ENCODE peak calls at places on chromosomes 13 and 19, in seven cellular contexts. I is NCI-H2029; C is Daoy; U is RWPE2; T is stimulated activated CD4-positive, alpha-beta T cell treated with anti-CD3 and anti-CD28 coated beads, Interleukin-1b, Interleukin-23, amount 100 ng/mL, for 24 hours; S is GM12892; X is T follicular helper cell. K is an unnamed sample.

GRCh38 chr19:46480409-46480808 is 9.0 kb upstream of the PNMA8A start:
- DNase-seq in T (no peak), X (no peak), S (no peak), I (no peak), C (no peak), U (no peak), K (peak; percentile 47)

GRCh38 chr13:51892657-51893056 is 30.9 kb downstream of the CCDC70 start:
- DNase-seq in T (no peak), U (no peak), X (no peak), I (no peak), S (no peak), C (no peak), K (no peak)

GRCh38 chr19:18848860-18849661 is 17.3 kb downstream of the UPF1 start:
- DNase-seq in S (no peak), T (no peak), X (no peak), U (peak; percentile 55), I (no peak), C (peak; percentile 49), K (no peak)

GRCh38 chr19:13091400-13092161 is 11.1 kb downstream of the LYL1 start:
- DNase-seq in I (no peak), U (peak; percentile 55), T (no peak), X (no peak), S (no peak), C (peak; percentile 79), K (no peak)

GRCh38 chr13:65597839-65598818 is 1632.0 kb downstream of the PCDH9 start:
- DNase-seq in U (no peak), I (no peak), T (no peak), S (no peak), C (no peak), X (no peak), K (no peak)

GRCh38 chr19:3034194-3034844 is 5.2 kb upstream of the TLE2 start:
- DNase-seq in S (no peak), X (no peak), U (no peak), C (no peak), T (no peak), I (no peak), K (no peak)

GRCh38 chr13:27489456-27489855 is 39.1 kb upstream of the MTIF3 start:
- DNase-seq in C (no peak), S (no peak), I (no peak), U (no peak), X (no peak), T (no peak), K (no peak)

GRCh38 chr13:111895896-111896821 is 170.8 kb upstream of the SOX1 start:
- DNase-seq in S (no peak), C (no peak), U (peak; percentile 38), X (no peak), I (no peak), T (no peak), K (peak; percentile 25)

GRCh38 chr13:25733061-25733491 is 318.7 kb downstream of the SHISA2 start:
- DNase-seq in C (peak; percentile 62), T (no peak), X (no peak), S (no peak), I (no peak), U (no peak), K (no peak)

GRCh38 chr19:53057904-53058579 is 13.5 kb downstream of the ERVV-2 start:
- DNase-seq in I (peak; percentile 75), X (no peak), S (no peak), U (peak; percentile 46), T (no peak), C (no peak), K (peak; percentile 58)

GRCh38 chr19:45187421-45188100 is 9.0 kb downstream of the BLOC1S3 start:
- DNase-seq in C (no peak), I (peak; percentile 57), X (no peak), U (no peak), S (no peak), T (no peak), K (no peak)

GRCh38 chr19:33235269-33235995 is 9.8 kb upstream of the SLC7A10 start:
- DNase-seq in X (peak; percentile 64), S (peak; percentile 90), T (peak; percentile 57), I (peak; percentile 61), U (no peak), C (peak; percentile 80), K (no peak)

GRCh38 chr19:17089238-17089637 is 13.7 kb downstream of the MYO9B start:
- DNase-seq in X (no peak), I (no peak), C (peak; percentile 63), S (no peak), T (no peak), U (no peak), K (no peak)

GRCh38 chr13:51935326-51936171 is 73.8 kb downstream of the CCDC70 start:
- DNase-seq in T (no peak), C (peak; percentile 41), X (no peak), S (no peak), U (no peak), I (no peak), K (peak; percentile 44)

GRCh38 chr19:47100290-47100689 is 13.3 kb downstream of the ZC3H4 start:
- DNase-seq in I (peak; percentile 49), U (no peak), S (no peak), T (no peak), X (no peak), C (no peak), K (no peak)

GRCh38 chr13:97629601-97630272 is 195.8 kb downstream of the RAP2A start:
- DNase-seq in T (no peak), X (no peak), I (peak; percentile 15), S (no peak), U (no peak), C (no peak), K (no peak)

GRCh38 chr19:55016017-55016416 is 22.0 kb downstream of the GP6 start:
- DNase-seq in S (no peak), U (no peak), C (no peak), T (no peak), X (no peak), I (no peak), K (no peak)

GRCh38 chr13:113555141-113555540 is 29.4 kb upstream of the TFDP1 start:
- DNase-seq in I (no peak), U (peak; percentile 33), C (no peak), X (no peak), T (no peak), S (no peak), K (no peak)

GRCh38 chr19:19256072-19256969 is 16.8 kb downstream of the TM6SF2 start:
- DNase-seq in S (no peak), X (no peak), U (no peak), C (no peak), T (no peak), I (peak; percentile 20), K (no peak)

GRCh38 chr19:2171349-2172145 is 7.8 kb downstream of the DOT1L start:
- DNase-seq in U (no peak), S (peak; percentile 90), I (peak; percentile 25), C (peak; percentile 18), T (peak; percentile 42), X (peak; percentile 64), K (no peak)

GRCh38 chr19:29841559-29842367 is 30.0 kb downstream of the CCNE1 start:
- DNase-seq in C (peak; percentile 68), X (no peak), S (no peak), I (no peak), T (no peak), U (no peak), K (no peak)

GRCh38 chr19:37334179-37335071 is 36.5 kb upstream of the ZNF527 start:
- DNase-seq in C (peak; percentile 93), T (peak; percentile 64), S (peak; percentile 71), X (peak; percentile 88), U (peak; percentile 82), I (peak; percentile 94), K (peak; percentile 77)

GRCh38 chr13:104414771-104415170 is 1348.6 kb upstream of the SLC10A2 start:
- DNase-seq in X (no peak), S (no peak), T (no peak), C (no peak), I (no peak), U (no peak), K (no peak)

GRCh38 chr13:28983661-28984060 is 163.5 kb downstream of the MTUS2 start:
- DNase-seq in T (no peak), C (no peak), I (peak; percentile 39), S (no peak), U (no peak), X (no peak), K (no peak)

GRCh38 chr13:29454931-29455481 is 140.5 kb downstream of the SLC7A1 start:
- DNase-seq in T (no peak), I (no peak), X (no peak), C (peak; percentile 71), S (no peak), U (peak; percentile 76), K (no peak)

GRCh38 chr13:113207890-113208423 is 512 bp downstream of the PCID2 start:
- DNase-seq in U (no peak), T (no peak), C (peak; percentile 42), X (no peak), S (no peak), I (no peak), K (no peak)

K was measured in mesothelial cell of epicardium.